ENCODE peak calls at places on chromosome 10, in six cellular contexts. E is PC-3, U is IMR-90, T is HCT116, K is fibroblast of lung, I is mammary epithelial cell. N is an unnamed sample.

GRCh38 chr10:53253221-53253620 is 480.6 kb upstream of the MBL2 start:
- DNase-seq in E (no peak), U (no peak), T (no peak), K (no peak), I (no peak), N (no peak)

GRCh38 chr10:8439040-8439439 is 384.6 kb downstream of the GATA3 start:
- DNase-seq in E (no peak), U (no peak), T (no peak), K (no peak), I (no peak), N (no peak)

GRCh38 chr10:92915892-92916291 is 67.6 kb downstream of the EXOC6 start:
- DNase-seq in E (no peak), U (no peak), T (no peak), K (no peak), I (no peak), N (no peak)

GRCh38 chr10:10520391-10521385 is 497.0 kb upstream of the CELF2 start:
- DNase-seq in E (no peak), U (peak; percentile 48), T (no peak), K (no peak), I (no peak), N (no peak)

GRCh38 chr10:6136215-6137201 is 47.7 kb downstream of the RBM17 start:
- DNase-seq in E (peak; percentile 51), U (peak; percentile 86), T (no peak), K (peak; percentile 82), I (peak; percentile 78), N (peak; percentile 94)

GRCh38 chr10:116113721-116114501 is 159.1 kb downstream of the GFRA1 start:
- DNase-seq in E (no peak), U (peak; percentile 82), T (no peak), K (peak; percentile 96), I (peak; percentile 37), N (peak; percentile 97)

GRCh38 chr10:15585303-15585715 is 134.4 kb downstream of the ITGA8 start:
- DNase-seq in E (peak; percentile 44), U (peak; percentile 19), T (peak; percentile 51), K (peak; percentile 5), I (peak; percentile 20), N (peak; percentile 69)

GRCh38 chr10:102133373-102134195 is 744 bp downstream of the PPRC1 start:
- DNase-seq in E (peak; percentile 74), U (peak; percentile 70), T (no peak), K (peak; percentile 69), I (peak; percentile 87), N (peak; percentile 92)

GRCh38 chr10:118258285-118258684 is 83.8 kb downstream of the FAM204A start:
- DNase-seq in E (no peak), U (no peak), T (no peak), K (no peak), I (no peak), N (no peak)

GRCh38 chr10:70773965-70774809 is 11.0 kb downstream of the TBATA start:
- DNase-seq in E (no peak), U (no peak), T (no peak), K (no peak), I (no peak), N (peak; percentile 77)

GRCh38 chr10:100560248-100560647 is 24.5 kb downstream of the HIF1AN start:
- DNase-seq in E (no peak), U (no peak), T (no peak), K (no peak), I (no peak), N (no peak)

GRCh38 chr10:12898271-12898670 is 103.2 kb downstream of the CCDC3 start:
- DNase-seq in E (no peak), U (no peak), T (no peak), K (no peak), I (no peak), N (no peak)

GRCh38 chr10:7035111-7035761 is 375.6 kb downstream of the SFMBT2 start:
- DNase-seq in E (no peak), U (no peak), T (no peak), K (no peak), I (no peak), N (no peak)

GRCh38 chr10:69838853-69839252 is 37.1 kb downstream of the COL13A1 start:
- DNase-seq in E (peak; percentile 78), U (peak; percentile 48), T (no peak), K (peak; percentile 81), I (no peak), N (peak; percentile 91)

DNA sequence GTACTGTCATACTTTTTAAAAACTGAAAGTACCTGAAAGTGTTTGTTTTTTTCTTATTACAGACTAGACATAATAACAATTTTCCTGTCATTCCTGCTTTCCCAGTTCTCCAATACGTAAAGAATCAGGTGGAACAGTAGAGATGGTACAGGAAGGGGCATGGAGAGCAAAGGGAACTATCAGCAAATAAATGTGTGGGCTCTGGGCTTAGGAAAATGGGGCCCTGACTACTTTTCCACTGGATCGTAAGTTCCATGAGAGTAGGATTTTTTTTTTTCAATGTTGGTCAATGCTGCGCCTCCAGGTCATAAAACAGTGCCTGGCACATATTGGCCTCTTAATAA is 15.2 kb upstream of the FAS start:
- DNase-seq in E (peak; percentile 11), U (no peak), T (no peak), K (no peak), I (no peak), N (no peak)
- H3K27ac ChIP-seq in E (no peak overlapping the region), U (peak overlapping the region; percentile 69), T (no peak overlapping the region), K (peak overlapping the region; percentile 57), I (peak overlapping the region; percentile 65), N (peak overlapping the region; percentile 60)

DNA sequence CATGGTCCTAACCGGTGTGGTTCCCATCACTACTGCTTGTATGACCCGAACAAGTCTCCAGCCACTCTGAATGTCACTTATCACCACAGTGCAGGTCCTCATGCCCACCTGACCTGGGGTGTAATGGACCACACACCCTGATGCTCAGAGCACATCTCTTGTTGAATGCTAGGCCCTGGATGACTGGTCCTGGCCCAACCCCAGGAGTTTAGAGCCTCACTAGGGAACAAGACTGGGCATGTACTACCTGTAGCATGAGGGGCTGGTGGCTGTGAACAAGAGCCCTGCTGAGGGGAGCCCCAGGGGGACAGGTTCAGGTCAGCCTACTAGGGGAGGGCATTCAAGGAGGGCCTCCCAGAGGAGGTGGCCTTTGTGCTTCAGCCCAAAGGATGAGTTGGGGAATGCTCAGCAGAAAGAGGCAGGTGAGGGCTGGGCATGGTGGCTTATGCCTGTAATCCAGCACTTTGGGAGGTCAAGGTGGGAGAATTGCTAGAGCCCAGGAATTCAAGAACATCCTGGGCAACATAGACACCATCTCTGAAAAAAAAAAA is 31.2 kb downstream of the ZMIZ1 start:
- DNase-seq in E (no peak), U (no peak), T (no peak), K (no peak), I (no peak), N (no peak)
- H4K20me1 ChIP-seq in E (peaks cover 76% of the 10 kb centered on the region), U (peaks cover 99% of the 10 kb centered on the region), T (no peaks in the 10 kb centered on the region), K (no peaks in the 10 kb centered on the region), I (no peaks in the 10 kb centered on the region), N (peaks cover 92% of the 10 kb centered on the region)

GRCh38 chr10:79399242-79399831 is 46.1 kb downstream of the ZCCHC24 start:
- DNase-seq in E (no peak), U (peak; percentile 95), T (no peak), K (peak; percentile 97), I (peak; percentile 53), N (peak; percentile 99)
- H2AFZ ChIP-seq in E (no peak overlapping the region), U (peak overlapping the region; percentile 93), T (no peak overlapping the region), K (no peak overlapping the region), I (peak overlapping the region; percentile 92), N (peak overlapping the region; percentile 68)

GRCh38 chr10:30503700-30504462 is 69.9 kb downstream of the MAP3K8 start:
- DNase-seq in E (no peak), U (no peak), T (no peak), K (no peak), I (no peak), N (no peak)

GRCh38 chr10:30500534-30500933 is 66.5 kb downstream of the MAP3K8 start:
- DNase-seq in E (no peak), U (no peak), T (no peak), K (no peak), I (no peak), N (no peak)

GRCh38 chr10:30499816-30500215 is 65.8 kb downstream of the MAP3K8 start:
- DNase-seq in E (no peak), U (no peak), T (no peak), K (no peak), I (no peak), N (no peak)

GRCh38 chr10:30500963-30501504 is 67.0 kb downstream of the MAP3K8 start:
- DNase-seq in E (peak; percentile 19), U (no peak), T (no peak), K (no peak), I (no peak), N (no peak)

DNA sequence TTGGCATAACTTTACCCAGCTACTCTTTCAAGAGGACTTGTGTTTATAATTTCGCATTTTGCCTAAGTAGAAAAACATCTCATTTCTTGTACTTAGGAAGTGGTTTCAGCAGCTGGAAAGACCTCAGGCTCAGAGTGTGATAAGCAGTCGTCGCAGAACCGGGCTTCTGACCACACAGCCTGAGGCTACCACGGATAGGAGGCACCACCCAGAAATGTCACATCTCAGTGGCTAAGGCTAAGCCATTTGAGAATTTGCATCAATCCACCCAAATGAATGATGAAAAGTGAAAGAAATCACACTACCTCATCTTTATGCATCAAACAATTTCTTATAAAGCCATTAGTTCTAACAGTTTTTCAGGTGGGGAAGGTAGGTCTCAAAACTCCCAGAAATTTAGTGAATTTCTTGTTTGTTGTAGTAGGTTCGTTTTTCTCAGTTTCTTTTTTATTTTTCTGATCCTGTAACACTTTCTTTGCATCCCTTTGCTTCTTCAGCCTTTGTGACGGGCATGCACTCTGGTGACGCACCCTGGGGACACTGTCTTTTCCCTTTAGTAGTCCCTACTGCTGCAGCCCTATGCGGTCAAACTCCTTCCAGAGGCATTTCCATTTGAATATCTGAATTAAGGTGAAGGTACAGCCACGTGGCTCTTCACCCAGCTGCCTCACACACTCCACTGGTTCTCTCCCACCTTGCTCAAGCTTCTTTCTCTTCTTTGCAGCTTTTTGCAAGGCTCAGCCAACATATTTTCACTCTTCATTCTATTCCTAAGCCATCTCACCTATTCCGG is 68.5 kb downstream of the MAP3K8 start:
- DNase-seq in E (peak; percentile 43), U (peak; percentile 15), T (no peak), K (peak; percentile 30), I (no peak), N (no peak)
- H3K27ac ChIP-seq in E (no peak overlapping the region), U (no peak overlapping the region), T (no peak overlapping the region), K (no peak overlapping the region), I (no peak overlapping the region), N (no peak overlapping the region)

DNA sequence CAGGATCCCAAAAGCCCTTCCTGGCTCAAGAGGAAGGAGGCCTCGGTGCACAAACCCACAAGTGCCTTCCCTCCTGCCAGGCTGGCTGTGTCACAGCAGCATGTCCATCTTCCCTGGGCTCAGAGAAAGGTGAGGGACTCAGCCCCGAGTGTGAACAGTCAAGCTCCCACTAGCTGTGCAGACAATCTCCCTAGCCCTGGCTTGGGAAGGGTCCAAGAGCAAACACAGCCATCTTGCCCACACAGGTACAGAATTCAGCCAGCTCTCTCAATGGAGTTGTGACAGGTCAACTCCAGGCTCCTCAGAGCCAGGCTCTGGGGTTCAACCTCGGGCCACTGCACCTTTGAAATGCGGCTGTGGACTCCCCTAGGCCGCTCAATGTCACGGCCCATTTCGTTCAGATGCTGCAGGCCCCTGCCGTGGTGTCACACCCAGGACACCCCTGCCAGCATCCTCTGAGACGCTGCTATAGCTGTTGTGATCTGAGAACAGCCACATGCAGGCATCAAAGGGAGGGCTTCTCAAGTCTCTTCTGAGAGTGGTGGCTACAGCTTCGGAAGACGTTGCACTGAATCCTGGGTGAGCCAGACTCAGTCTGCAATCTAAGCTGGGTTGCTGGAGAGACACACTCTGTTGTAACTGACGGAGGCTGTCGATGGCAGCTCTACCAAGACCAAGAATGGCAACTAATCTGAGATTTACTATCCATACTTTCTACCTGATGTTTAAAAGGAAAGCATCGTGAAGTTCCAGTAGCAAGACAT is 137.8 kb downstream of the DIP2C start:
- DNase-seq in E (no peak), U (no peak), T (no peak), K (no peak), I (no peak), N (peak; percentile 76)
- H4K20me1 ChIP-seq in E (no peaks in the 10 kb centered on the region), U (peaks cover 93% of the 10 kb centered on the region), T (no peaks in the 10 kb centered on the region), K (no peaks in the 10 kb centered on the region), I (no peaks in the 10 kb centered on the region), N (peaks cover 82% of the 10 kb centered on the region)

GRCh38 chr10:49163741-49164140 is 24.4 kb downstream of the TMEM273 start:
- DNase-seq in E (no peak), U (peak; percentile 96), T (no peak), K (peak; percentile 89), I (no peak), N (peak; percentile 92)
- H2AFZ ChIP-seq in E (no peak overlapping the region), U (peak overlapping the region; percentile 40), T (no peak overlapping the region), K (no peak overlapping the region), I (no peak overlapping the region), N (peak overlapping the region; percentile 52)